ENCODE peak calls at places on chromosome 3, in six cellular contexts. C, Y, X, W, V and J are unnamed samples.

GRCh38 chr3:53243165-53243564 is 12.7 kb downstream of the TKT start:
- DNase-seq in C (peak; percentile 61), Y (peak; percentile 70), X (no peak), W (no peak), V (peak; percentile 88), J (peak; percentile 56)

GRCh38 chr3:165642761-165643432 is 194.3 kb downstream of the BCHE start:
- DNase-seq in C (no peak), Y (peak; percentile 48), X (no peak), W (no peak), V (peak; percentile 97), J (peak; percentile 88)

GRCh38 chr3:146160233-146160963 is 586 bp downstream of the PLOD2 start:
- DNase-seq in C (peak; percentile 52), Y (peak; percentile 60), X (peak; percentile 65), W (peak; percentile 63), V (peak; percentile 89), J (peak; percentile 86)

GRCh38 chr3:37941608-37942540 is 48.7 kb upstream of the VILL start:
- DNase-seq in C (no peak), Y (no peak), X (no peak), W (peak; percentile 41), V (no peak), J (peak; percentile 77)

GRCh38 chr3:52743152-52743551 is 27.6 kb downstream of the NEK4 start:
- DNase-seq in C (no peak), Y (no peak), X (no peak), W (no peak), V (no peak), J (no peak)

GRCh38 chr3:69143605-69144004 is 21.2 kb upstream of the LMOD3 start:
- DNase-seq in C (no peak), Y (no peak), X (no peak), W (no peak), V (peak; percentile 30), J (no peak)

GRCh38 chr3:128620268-128620691 is 30.3 kb downstream of the RPN1 start:
- DNase-seq in C (no peak), Y (no peak), X (no peak), W (no peak), V (no peak), J (no peak)

GRCh38 chr3:17151598-17152373 is 267.0 kb downstream of the PLCL2 start:
- DNase-seq in C (peak; percentile 50), Y (no peak), X (no peak), W (no peak), V (peak; percentile 58), J (no peak)

GRCh38 chr3:155948476-155948875 is 78.0 kb downstream of the GMPS start:
- DNase-seq in C (no peak), Y (no peak), X (no peak), W (no peak), V (peak; percentile 32), J (peak; percentile 31)

GRCh38 chr3:66404903-66405700 is 95.7 kb downstream of the LRIG1 start:
- DNase-seq in C (no peak), Y (no peak), X (no peak), W (no peak), V (no peak), J (no peak)

GRCh38 chr3:49383387-49383786 is 25.2 kb upstream of the GPX1 start:
- DNase-seq in C (no peak), Y (no peak), X (no peak), W (no peak), V (no peak), J (no peak)

GRCh38 chr3:158802399-158803023 is 657 bp downstream of the MFSD1 start:
- DNase-seq in C (peak; percentile 52), Y (no peak), X (no peak), W (no peak), V (no peak), J (no peak)

GRCh38 chr3:13853978-13854296 is 25.9 kb downstream of the WNT7A start:
- DNase-seq in C (no peak), Y (peak; percentile 2), X (no peak), W (no peak), V (no peak), J (no peak)

GRCh38 chr3:9951962-9952805 is at the start of gene PRRT3:
- DNase-seq in C (peak; percentile 69), Y (no peak), X (no peak), W (peak; percentile 56), V (peak; percentile 52), J (no peak)

GRCh38 chr3:129892486-129892856 is 1.0 kb downstream of the TMCC1 start:
- DNase-seq in C (no peak), Y (no peak), X (no peak), W (no peak), V (no peak), J (no peak)

GRCh38 chr3:107795514-107796094 is 272.8 kb downstream of the BBX start:
- DNase-seq in C (no peak), Y (no peak), X (no peak), W (no peak), V (no peak), J (no peak)

GRCh38 chr3:104291437-104291851 is 1075.3 kb upstream of the ALCAM start:
- DNase-seq in C (no peak), Y (no peak), X (no peak), W (no peak), V (peak; percentile 47), J (peak; percentile 53)

GRCh38 chr3:22713936-22714335 is 489.2 kb upstream of the UBE2E2 start:
- DNase-seq in C (no peak), Y (no peak), X (no peak), W (no peak), V (peak; percentile 93), J (peak; percentile 33)

GRCh38 chr3:194077602-194078001 is 58.3 kb upstream of the HES1 start:
- DNase-seq in C (no peak), Y (no peak), X (no peak), W (no peak), V (no peak), J (no peak)

GRCh38 chr3:128549283-128550112 is 56.5 kb upstream of the GATA2 start:
- DNase-seq in C (peak; percentile 79), Y (peak; percentile 39), X (peak; percentile 46), W (no peak), V (peak; percentile 78), J (peak; percentile 84)

GRCh38 chr3:12796171-12797123 is at the start of gene CAND2:
- DNase-seq in C (peak; percentile 90), Y (no peak), X (peak; percentile 84), W (peak; percentile 66), V (peak; percentile 37), J (peak; percentile 42)

GRCh38 chr3:113758389-113759029 is 11.7 kb downstream of the ATP6V1A start:
- DNase-seq in C (no peak), Y (no peak), X (no peak), W (no peak), V (peak; percentile 72), J (peak; percentile 46)

GRCh38 chr3:17412950-17413530 is 329.4 kb downstream of the TBC1D5 start:
- DNase-seq in C (no peak), Y (peak; percentile 25), X (no peak), W (peak; percentile 35), V (peak; percentile 84), J (peak; percentile 72)

GRCh38 chr3:131356006-131356405 is 25.6 kb upstream of the NUDT16 start:
- DNase-seq in C (no peak), Y (peak; percentile 20), X (no peak), W (no peak), V (no peak), J (peak; percentile 2)

GRCh38 chr3:59247402-59247841 is 197.6 kb upstream of the CFAP20DC start:
- DNase-seq in C (no peak), Y (no peak), X (no peak), W (no peak), V (no peak), J (peak; percentile 14)

GRCh38 chr3:52986049-52986448 is 59.8 kb downstream of the SFMBT1 start:
- DNase-seq in C (no peak), Y (no peak), X (no peak), W (no peak), V (peak; percentile 35), J (no peak)

GRCh38 chr3:24495334-24495994 is 814 bp upstream of the THRB start:
- DNase-seq in C (peak; percentile 80), Y (no peak), X (peak; percentile 15), W (peak; percentile 69), V (no peak), J (no peak)

GRCh38 chr3:133506215-133506901 is 67.1 kb upstream of the CDV3 start:
- DNase-seq in C (no peak), Y (no peak), X (no peak), W (no peak), V (no peak), J (no peak)
- H3K4me3 ChIP-seq in C (no peak overlapping the region), Y (no peak overlapping the region), X (no peak overlapping the region), W (no peak overlapping the region), V (no peak overlapping the region), J (no peak overlapping the region)

GRCh38 chr3:184805351-184806038 is 6.5 kb upstream of the VPS8 start:
- DNase-seq in C (no peak), Y (no peak), X (no peak), W (no peak), V (peak; percentile 28), J (peak; percentile 42)

GRCh38 chr3:184807549-184807948 is 4.4 kb upstream of the VPS8 start:
- DNase-seq in C (no peak), Y (no peak), X (no peak), W (no peak), V (no peak), J (no peak)

GRCh38 chr3:184811034-184811433 is 932 bp upstream of the VPS8 start:
- DNase-seq in C (no peak), Y (no peak), X (no peak), W (no peak), V (no peak), J (no peak)

GRCh38 chr3:184806567-184807271 is 5.2 kb upstream of the VPS8 start:
- DNase-seq in C (peak; percentile 66), Y (no peak), X (no peak), W (no peak), V (no peak), J (no peak)

GRCh38 chr3:184808021-184808420 is 3.9 kb upstream of the VPS8 start:
- DNase-seq in C (no peak), Y (no peak), X (no peak), W (peak; percentile 43), V (no peak), J (no peak)
- TF ChIP-seq CTCF in C (no peak), Y (peak; percentile 17), X (no peak), W (peak; percentile 69), V (peak; percentile 23), J (no peak)

DNA sequence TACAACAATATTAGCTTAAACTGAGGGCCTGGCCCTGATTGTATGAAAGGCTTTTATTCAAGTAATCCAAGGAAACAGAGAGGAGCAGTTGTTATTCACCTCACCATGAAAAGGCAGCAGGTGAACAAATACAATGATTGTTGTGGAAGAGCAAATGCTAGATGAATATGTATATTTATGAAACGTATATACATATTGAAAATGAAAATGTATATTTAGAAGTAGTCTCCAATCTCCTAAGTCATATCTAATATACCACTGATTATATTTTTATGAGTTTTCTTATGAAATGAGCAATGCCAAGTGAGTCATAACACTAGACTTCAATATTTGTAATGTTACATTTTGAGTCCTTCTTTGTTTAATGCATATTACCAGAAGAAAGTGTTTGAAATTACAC is 116.2 kb upstream of the KCNMB2 start:
- DNase-seq in C (no peak), Y (no peak), X (no peak), W (no peak), V (no peak), J (no peak)
- H3K4me3 ChIP-seq in C (no peak overlapping the region), Y (no peak overlapping the region), X (no peak overlapping the region), W (no peak overlapping the region), V (no peak overlapping the region), J (no peak overlapping the region)

DNA sequence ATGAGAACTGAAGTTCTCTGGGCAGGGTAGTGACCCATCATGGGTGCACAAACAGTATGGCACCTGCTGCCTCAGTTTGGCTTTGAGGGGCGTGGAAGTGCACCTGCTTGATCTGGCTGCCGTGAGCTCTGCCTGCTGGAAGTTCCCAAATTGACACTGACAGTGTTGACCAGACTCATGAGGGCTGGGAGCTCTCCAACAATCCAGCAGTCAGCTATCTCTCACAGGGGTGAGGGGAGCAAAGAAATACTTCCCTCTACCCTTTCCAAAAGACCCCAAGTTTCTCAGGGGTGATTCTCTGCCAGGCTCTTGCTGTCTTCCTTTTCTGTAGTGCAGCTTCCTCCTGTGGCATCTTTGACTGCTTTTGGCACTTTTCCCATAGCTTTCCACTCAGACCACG is 49.4 kb upstream of the ROBO1 start:
- DNase-seq in C (no peak), Y (no peak), X (no peak), W (no peak), V (no peak), J (no peak)
- TF ChIP-seq CTCF in C (no peak), Y (no peak), X (no peak), W (no peak), V (no peak), J (no peak)